ENCODE peak calls at places on chromosomes 13 and 19, in four cellular contexts. R, V, B and X are unnamed samples.

GRCh38 chr19:49133621-49134454 is 14.5 kb downstream of the PPFIA3 start:
- DNase-seq in R (no peak), V (peak; percentile 60), B (peak; percentile 58), X (no peak)

GRCh38 chr13:58324130-58324529 is 692.6 kb downstream of the PCDH17 start:
- DNase-seq in R (no peak), V (no peak), B (peak; percentile 3), X (no peak)

GRCh38 chr13:44093607-44094583 is 214.2 kb downstream of the LACC1 start:
- DNase-seq in V (no peak), R (no peak), B (no peak), X (no peak)

GRCh38 chr13:80235131-80235530 is 105.8 kb downstream of the SPRY2 start:
- DNase-seq in V (no peak), B (peak; percentile 57), R (no peak), X (no peak)

GRCh38 chr19:2578391-2578826 is 102.5 kb downstream of the GADD45B start:
- DNase-seq in V (no peak), B (peak; percentile 65), R (no peak), X (no peak)

GRCh38 chr19:48726573-48726972 is 7.0 kb upstream of the MAMSTR start:
- DNase-seq in R (no peak), B (peak; percentile 42), V (no peak), X (no peak)

GRCh38 chr19:4929186-4929585 is 19.9 kb downstream of the UHRF1 start:
- DNase-seq in B (no peak), V (no peak), R (no peak), X (no peak)

GRCh38 chr13:49098771-49099512 is 121.2 kb upstream of the MLNR start:
- DNase-seq in V (no peak), B (peak; percentile 47), R (no peak), X (no peak)

GRCh38 chr13:79245937-79246574 is 160.0 kb downstream of the RBM26 start:
- DNase-seq in V (no peak), R (no peak), B (no peak), X (no peak)

GRCh38 chr13:49341941-49342340 is 94.2 kb downstream of the CDADC1 start:
- DNase-seq in B (no peak), R (no peak), V (no peak), X (no peak)

GRCh38 chr13:101649490-101650126 is 197.1 kb downstream of the ITGBL1 start:
- DNase-seq in B (peak; percentile 72), V (no peak), R (no peak), X (no peak)

GRCh38 chr13:41231786-41232185 is 31.6 kb downstream of the MTRF1 start:
- DNase-seq in V (no peak), R (no peak), B (peak; percentile 61), X (no peak)

GRCh38 chr19:19540707-19541515 is 2.8 kb downstream of the CILP2 start:
- DNase-seq in R (peak; percentile 71), B (peak; percentile 23), V (peak; percentile 82), X (peak; percentile 79)

GRCh38 chr19:33290956-33291622 is 11.2 kb downstream of the CEBPA start:
- DNase-seq in V (no peak), R (no peak), B (no peak), X (no peak)

GRCh38 chr13:113413898-113414282 is 39.4 kb downstream of the ADPRHL1 start:
- DNase-seq in R (no peak), V (no peak), B (no peak), X (no peak)

GRCh38 chr19:34189917-34190425 is 17.7 kb downstream of the LSM14A start:
- DNase-seq in V (no peak), R (no peak), B (peak; percentile 25), X (no peak)

GRCh38 chr19:49546825-49547565 is 19.2 kb downstream of the RCN3 start:
- DNase-seq in R (peak; percentile 49), B (peak; percentile 95), V (peak; percentile 33), X (peak; percentile 53)

GRCh38 chr13:41562541-41563178 is 105.3 kb downstream of the RGCC start:
- DNase-seq in R (no peak), V (no peak), B (no peak), X (no peak)

GRCh38 chr19:17487240-17488121 is 17.2 kb downstream of the SLC27A1 start:
- DNase-seq in B (no peak), R (no peak), V (no peak), X (no peak)

GRCh38 chr13:82147526-82147925 is 1734.7 kb downstream of the SLITRK1 start:
- DNase-seq in R (no peak), B (peak; percentile 0), V (no peak), X (no peak)

GRCh38 chr13:51944428-51944827 is 66.8 kb downstream of the ATP7B start:
- DNase-seq in B (no peak), R (no peak), V (no peak), X (no peak)

GRCh38 chr19:51359294-51359693 is 6.9 kb downstream of the ETFB start:
- DNase-seq in R (no peak), V (no peak), B (peak; percentile 86), X (no peak)